ENCODE peak calls at places on chromosomes 4 and X, in five cellular contexts. P is heart left ventricle, B is body of pancreas, K is right lobe of liver, M is Peyer's patch. H is an unnamed sample.

GRCh38 chr4:55993994-55994657 is 45.4 kb downstream of the CEP135 start:
- DNase-seq in P (no peak), B (no peak), K (no peak), M (no peak), H (no peak)

GRCh38 chrX:109409181-109409580 is 72.7 kb downstream of the GUCY2F start:
- DNase-seq in P (no peak), B (no peak), K (no peak), M (no peak), H (no peak)

GRCh38 chr4:151114338-151114737 is 14.9 kb downstream of the RPS3A start:
- DNase-seq in P (no peak), B (no peak), K (no peak), M (no peak), H (no peak)

GRCh38 chr4:151417766-151418376 is 8.9 kb downstream of the FHIP1A start:
- DNase-seq in P (no peak), B (peak), K (no peak), M (no peak), H (no peak)

GRCh38 chr4:87806520-87806919 is 7.2 kb downstream of the IBSP start:
- DNase-seq in P (no peak), B (no peak), K (no peak), M (no peak), H (no peak)

GRCh38 chr4:183505556-183506388 is 914 bp downstream of the ING2 start:
- DNase-seq in P (peak), B (peak), K (peak), M (peak), H (peak)

GRCh38 chr4:48493485-48494100 is 3.5 kb downstream of the ZAR1 start:
- DNase-seq in P (no peak), B (no peak), K (no peak), M (no peak), H (no peak)

GRCh38 chrX:139826065-139827044 is 106.5 kb downstream of the ATP11C start:
- DNase-seq in P (no peak), B (no peak), K (peak), M (no peak), H (no peak)

GRCh38 chr4:102501635-102502382 is 650 bp downstream of the NFKB1 start:
- DNase-seq in P (peak), B (peak), K (peak), M (peak), H (peak)

GRCh38 chrX:14676431-14676830 is 147.1 kb downstream of the GLRA2 start:
- DNase-seq in P (no peak), B (no peak), K (no peak), M (no peak), H (no peak)

GRCh38 chr4:633976-634598 is 8.7 kb downstream of the PDE6B start:
- DNase-seq in P (peak), B (no peak), K (peak), M (no peak), H (peak)

GRCh38 chrX:38973327-38973726 is 172.1 kb downstream of the MID1IP1 start:
- DNase-seq in P (no peak), B (no peak), K (no peak), M (no peak), H (no peak)

GRCh38 chr4:47972181-47972580 is 44.3 kb downstream of the CNGA1 start:
- DNase-seq in P (no peak), B (peak), K (no peak), M (no peak), H (no peak)

GRCh38 chr4:8120518-8120917 is 38.1 kb downstream of the ABLIM2 start:
- DNase-seq in P (no peak), B (peak), K (no peak), M (no peak), H (no peak)

GRCh38 chr4:184396001-184396400 is 78.3 kb downstream of the IRF2 start:
- DNase-seq in P (no peak), B (no peak), K (no peak), M (no peak), H (no peak)

GRCh38 chrX:115330498-115331138 is 41.1 kb downstream of the LUZP4 start:
- DNase-seq in P (no peak), B (peak), K (peak), M (no peak), H (no peak)

GRCh38 chr4:86043755-86044592 is 315.9 kb downstream of the MAPK10 start:
- DNase-seq in P (no peak), B (peak), K (no peak), M (no peak), H (no peak)

GRCh38 chr4:13176603-13177190 is 307.4 kb downstream of the RAB28 start:
- DNase-seq in P (no peak), B (no peak), K (no peak), M (no peak), H (no peak)

GRCh38 chr4:144336633-144337032 is 196.1 kb upstream of the GYPA start:
- DNase-seq in P (no peak), B (no peak), K (no peak), M (no peak), H (no peak)

GRCh38 chr4:144338834-144339233 is 198.3 kb upstream of the GYPA start:
- DNase-seq in P (no peak), B (no peak), K (no peak), M (no peak), H (no peak)

GRCh38 chr4:144343143-144343755 is 202.7 kb upstream of the GYPA start:
- DNase-seq in P (no peak), B (no peak), K (no peak), M (no peak), H (no peak)

GRCh38 chr4:144340931-144341330 is 200.4 kb upstream of the GYPA start:
- DNase-seq in P (no peak), B (no peak), K (no peak), M (no peak), H (no peak)

DNA sequence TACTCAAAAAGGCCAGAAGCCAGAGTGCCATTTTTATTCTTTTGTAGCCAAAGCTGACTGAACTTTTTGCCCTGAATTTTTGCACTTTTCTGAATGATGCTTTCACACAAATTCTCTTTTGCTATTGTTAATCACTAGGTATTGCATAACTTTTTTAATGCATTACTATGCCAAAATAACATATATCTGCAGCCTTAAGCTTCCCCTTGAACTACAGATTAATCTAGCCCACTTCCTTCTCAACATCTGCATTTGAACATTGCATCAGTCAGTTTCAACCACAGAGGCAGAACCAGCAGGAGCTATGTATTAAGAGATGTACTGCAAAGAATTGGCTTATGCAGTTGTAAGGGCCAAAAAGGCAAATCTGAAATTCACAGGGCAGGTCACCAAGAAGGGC is 197.6 kb upstream of the GYPA start:
- DNase-seq in P (no peak), B (no peak), K (no peak), M (no peak), H (no peak)
- H3K4me3 ChIP-seq in P (no peak), B (no peak), K (no peak), M (no peak), H (no peak)

GRCh38 chr4:147518846-147519767 is 38.2 kb downstream of the EDNRA start:
- DNase-seq in P (no peak), B (peak), K (peak), M (no peak), H (peak)
- TF ChIP-seq POLR2A in P (no peak), B (no peak), K (no peak), M (no peak), H (no peak)

GRCh38 chrX:120485562-120486520 is 16.7 kb upstream of the LAMP2 start:
- DNase-seq in P (peak), B (peak), K (peak), M (peak), H (peak)
- TF ChIP-seq CTCF in P (peak), B (peak), K (peak), M (peak), H (peak)

DNA sequence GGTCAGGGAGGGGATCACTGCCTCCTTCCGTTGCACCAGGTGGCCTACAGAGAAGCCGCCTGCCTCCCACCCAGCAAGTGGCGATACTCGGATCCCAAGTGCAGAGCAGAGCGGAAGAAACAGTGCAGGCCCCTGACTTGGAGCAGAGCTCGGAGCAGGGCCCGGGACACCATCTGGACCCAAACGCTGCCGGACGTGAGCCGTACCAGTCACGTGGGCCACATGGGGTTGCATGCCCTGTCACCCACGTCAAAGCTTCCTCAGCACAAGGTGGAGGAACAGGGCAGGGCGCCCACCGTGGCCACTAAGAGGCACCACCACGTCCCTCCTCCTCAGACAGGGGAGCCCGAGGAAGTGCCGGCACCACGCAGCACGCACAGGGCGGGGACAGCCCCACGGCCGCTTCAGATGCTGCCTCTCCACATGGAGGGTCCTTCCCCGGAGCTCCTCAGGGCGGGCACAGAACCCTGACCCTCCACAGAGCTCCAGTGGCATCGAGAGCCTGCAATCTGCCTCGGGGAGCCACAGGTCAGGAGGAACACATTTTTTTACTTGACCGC is 18.7 kb downstream of the ZFYVE28 start:
- DNase-seq in P (no peak), B (no peak), K (no peak), M (no peak), H (no peak)
- H3K4me3 ChIP-seq in P (no peak), B (no peak), K (no peak), M (no peak), H (no peak)

DNA sequence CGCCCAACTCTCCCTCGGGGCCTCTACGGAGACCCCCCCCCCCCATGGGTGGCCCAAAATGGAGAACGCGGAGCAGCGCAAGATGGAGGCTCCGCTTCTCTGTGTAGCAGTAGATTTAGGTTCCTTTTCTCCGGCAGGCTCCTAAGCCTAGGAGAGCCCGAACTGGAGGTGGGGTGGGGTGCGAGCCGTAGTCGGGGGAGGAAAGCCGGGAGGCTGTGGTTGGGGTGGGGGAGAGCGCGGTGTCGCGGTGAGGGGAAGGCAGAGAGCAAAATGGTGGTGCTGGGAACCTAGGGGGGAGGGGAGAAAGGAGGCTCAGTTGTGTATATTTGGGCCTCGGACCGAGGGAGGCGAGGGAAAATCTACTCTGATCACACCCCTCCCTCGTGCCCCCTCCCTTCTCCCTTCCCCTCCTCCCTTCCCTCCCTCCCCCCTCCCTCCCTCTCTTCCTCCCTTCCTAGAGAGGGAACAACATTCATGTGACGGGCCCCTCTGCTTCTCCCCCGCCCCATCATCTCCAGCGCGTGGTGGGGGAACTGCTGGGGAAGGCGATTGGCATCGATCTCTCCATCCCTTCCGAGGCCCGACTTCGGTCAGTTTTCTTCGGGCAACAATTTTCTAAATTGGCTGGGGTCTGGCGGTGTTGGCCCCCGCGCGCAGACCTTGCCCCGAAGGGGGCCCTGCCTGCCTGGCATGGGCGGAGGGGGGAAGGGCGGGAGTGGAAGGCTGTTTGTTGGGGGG is at the start of gene STAG2:
- DNase-seq in P (peak), B (peak), K (peak), M (peak), H (peak)
- TF ChIP-seq POLR2A in P (no peak), B (peak), K (no peak), M (no peak), H (no peak)

GRCh38 chrX:15815779-15816452 is 25.6 kb downstream of the ZRSR2 start:
- DNase-seq in P (no peak), B (peak), K (no peak), M (no peak), H (peak)
- TF ChIP-seq CTCF in P (no peak), B (peak), K (peak), M (no peak), H (peak)

GRCh38 chrX:47619486-47620302 is at the start of gene SYN1:
- DNase-seq in P (peak), B (peak), K (peak), M (peak), H (peak)
- H3K4me3 ChIP-seq in P (peak), B (no peak), K (peak), M (no peak), H (peak)

DNA sequence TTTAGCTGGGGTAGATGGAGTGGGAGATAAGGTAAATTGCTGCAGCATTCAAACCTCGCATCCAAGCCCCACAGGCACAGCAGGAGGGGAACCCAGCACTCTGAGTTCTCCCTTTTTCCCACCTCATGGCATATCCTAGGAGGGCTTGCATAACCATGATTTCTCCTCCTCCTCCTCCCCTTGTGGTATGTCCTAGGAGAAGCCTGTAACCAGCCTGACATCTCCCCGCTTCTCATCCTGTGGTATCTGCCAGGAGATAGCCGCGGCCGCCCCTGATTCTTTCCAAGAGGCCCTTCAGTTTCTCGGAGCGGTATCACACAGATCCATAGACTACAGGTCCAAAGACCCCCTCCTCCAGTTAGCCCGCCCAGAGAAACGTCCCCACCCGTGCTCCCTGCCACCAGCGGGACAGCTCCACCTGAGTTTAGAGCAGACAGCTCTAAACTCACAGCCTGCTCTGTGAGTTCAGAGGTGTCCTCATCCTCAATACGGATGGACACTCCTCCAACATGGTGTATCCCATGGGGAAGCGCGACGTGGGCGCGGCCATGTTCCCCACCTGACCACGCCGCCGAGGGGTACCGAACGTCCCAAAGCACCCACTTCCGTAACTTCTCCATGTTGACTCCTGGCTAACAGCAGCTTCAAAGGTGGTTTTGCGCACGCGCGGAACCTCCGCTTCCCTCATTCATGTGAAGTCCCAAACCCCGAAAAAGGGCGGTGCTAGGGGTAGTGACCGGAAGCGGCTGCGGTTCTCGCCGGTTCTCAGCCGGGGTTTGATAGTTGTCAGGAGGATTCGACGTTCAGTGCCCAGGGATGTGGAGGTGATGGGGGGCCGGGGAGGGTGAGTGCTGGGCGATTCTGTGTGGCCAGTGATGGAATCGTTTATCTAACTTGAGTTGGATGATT is at the start of gene ZNF81:
- DNase-seq in P (peak), B (peak), K (peak), M (peak), H (peak)
- TF ChIP-seq POLR2A in P (peak), B (peak), K (peak), M (no peak), H (no peak)

GRCh38 chr4:25159837-25160713 is at the start of gene SEPSECS:
- DNase-seq in P (peak), B (peak), K (peak), M (peak), H (peak)
- TF ChIP-seq CTCF in P (no peak), B (peak), K (no peak), M (no peak), H (no peak)

GRCh38 chr4:75939890-75940691 is 722 bp downstream of the NAAA start:
- DNase-seq in P (peak), B (peak), K (peak), M (peak), H (peak)
- H3K4me3 ChIP-seq in P (peak), B (peak), K (peak), M (peak), H (peak)